ENCODE peak calls at places on chromosome 9, in seven cellular contexts. T is cardiac muscle cell, R is mesendoderm, B is left ventricle myocardium inferior, I is ascending aorta, L is PC-3, E is tibial artery. J is an unnamed sample. For H3K27me3, the result is how much of the 10 kb centered on the place peaks cover.

GRCh38 chr9:35350212-35350611 is 139.7 kb upstream of the RUSC2 start:
- DNase-seq in L (no peak), I (no peak), R (no peak), B (no peak), E (no peak), T (no peak), J (no peak)

GRCh38 chr9:128493424-128493823 is 11.1 kb upstream of the GLE1 start:
- DNase-seq in E (no peak), B (no peak), L (no peak), T (no peak), R (no peak), I (no peak), J (no peak)

GRCh38 chr9:113664176-113664875 is 200.8 kb downstream of the RGS3 start:
- DNase-seq in L (no peak), R (no peak), T (no peak), I (no peak), E (no peak), B (no peak), J (no peak)

GRCh38 chr9:121328876-121329681 is 41.0 kb downstream of the STOM start:
- DNase-seq in E (no peak), R (no peak), B (no peak), I (no peak), T (no peak), L (no peak), J (no peak)

GRCh38 chr9:124818431-124819281 is 34.6 kb upstream of the WDR38 start:
- DNase-seq in I (no peak), R (peak), E (no peak), L (peak), B (no peak), T (no peak), J (no peak)

GRCh38 chr9:137017071-137017470 is 11.0 kb downstream of the ABCA2 start:
- DNase-seq in L (no peak), R (no peak), E (no peak), T (no peak), B (no peak), I (no peak), J (no peak)

GRCh38 chr9:70121818-70122436 is 78.3 kb downstream of the MAMDC2 start:
- DNase-seq in R (no peak), I (no peak), B (no peak), E (no peak), L (peak), T (no peak), J (no peak)

GRCh38 chr9:77892955-77893514 is 138.6 kb downstream of the GNAQ start:
- DNase-seq in I (no peak), R (no peak), T (no peak), B (no peak), E (no peak), L (no peak), J (no peak)

GRCh38 chr9:86547596-86547995 is 193.4 kb upstream of the TUT7 start:
- DNase-seq in T (no peak), L (no peak), R (no peak), E (no peak), I (no peak), B (no peak), J (no peak)

GRCh38 chr9:99663297-99663696 is 158.4 kb upstream of the NR4A3 start:
- DNase-seq in L (no peak), E (no peak), R (no peak), I (no peak), B (no peak), T (no peak), J (no peak)

GRCh38 chr9:81613002-81613750 is 76.2 kb downstream of the TLE1 start:
- DNase-seq in R (no peak), I (no peak), E (peak), B (peak), T (no peak), L (no peak), J (no peak)

GRCh38 chr9:36991516-36992134 is 42.4 kb downstream of the PAX5 start:
- DNase-seq in T (no peak), E (peak), L (peak), I (no peak), B (no peak), R (peak), J (peak)

GRCh38 chr9:27599102-27599501 is 25.8 kb upstream of the C9orf72 start:
- DNase-seq in T (no peak), R (no peak), B (no peak), E (no peak), I (no peak), L (no peak), J (no peak)

GRCh38 chr9:127133739-127134167 is 11.3 kb upstream of the ANGPTL2 start:
- DNase-seq in B (peak), E (peak), I (no peak), R (peak), T (peak), L (no peak), J (no peak)

GRCh38 chr9:5578018-5578697 is 50.7 kb upstream of the RIC1 start:
- DNase-seq in E (no peak), I (no peak), T (no peak), R (no peak), L (no peak), B (no peak), J (no peak)

GRCh38 chr9:12554636-12555035 is 138.5 kb upstream of the TYRP1 start:
- DNase-seq in I (no peak), B (no peak), T (no peak), E (no peak), R (peak), L (peak), J (no peak)

GRCh38 chr9:22813520-22813919 is 366.9 kb downstream of the DMRTA1 start:
- DNase-seq in T (peak), E (no peak), R (peak), L (no peak), B (no peak), I (no peak), J (no peak)

GRCh38 chr9:14942037-14942436 is 31.8 kb upstream of the FREM1 start:
- DNase-seq in T (no peak), E (no peak), R (no peak), I (no peak), B (no peak), L (no peak), J (no peak)

GRCh38 chr9:71514344-71514975 is 253.9 kb downstream of the CEMIP2 start:
- DNase-seq in R (no peak), I (no peak), B (no peak), E (no peak), T (no peak), L (no peak), J (no peak)

GRCh38 chr9:38431101-38431500 is 6.8 kb upstream of the IGFBPL1 start:
- DNase-seq in R (no peak), E (no peak), I (no peak), T (no peak), L (no peak), B (no peak), J (no peak)

GRCh38 chr9:136546697-136547481 is 1.0 kb upstream of the NOTCH1 start:
- DNase-seq in E (peak), T (peak), L (peak), R (peak), I (peak), B (peak), J (peak)

GRCh38 chr9:61666849-61667371 is 477.1 kb downstream of the SPATA31A7 start:
- DNase-seq in E (no peak), T (no peak), I (no peak), B (no peak), R (no peak), L (no peak), J (no peak)

GRCh38 chr9:134637696-134638502 is 3.7 kb upstream of the COL5A1 start:
- DNase-seq in B (no peak), E (no peak), L (no peak), I (no peak), R (no peak), T (no peak), J (no peak)

GRCh38 chr9:100690438-100690837 is 112.6 kb downstream of the CAVIN4 start:
- DNase-seq in T (no peak), R (no peak), I (no peak), L (no peak), B (no peak), E (no peak), J (no peak)

GRCh38 chr9:106420511-106420944 is 442.4 kb upstream of the ZNF462 start:
- DNase-seq in T (peak), E (no peak), B (no peak), L (peak), I (no peak), R (no peak), J (no peak)

GRCh38 chr9:70490478-70490877 is 76.0 kb upstream of the KLF9 start:
- DNase-seq in I (no peak), E (no peak), L (no peak), T (no peak), R (no peak), B (no peak), J (no peak)

GRCh38 chr9:2285411-2285810 is 270.3 kb downstream of the SMARCA2 start:
- DNase-seq in B (no peak), L (no peak), E (no peak), I (no peak), T (no peak), R (no peak), J (no peak)

GRCh38 chr9:129125478-129125877 is 14.3 kb downstream of the PTPA start:
- DNase-seq in I (no peak), B (no peak), R (no peak), T (no peak), L (peak), E (no peak), J (no peak)

GRCh38 chr9:97984188-97985057 is 1.3 kb downstream of the ANP32B start:
- DNase-seq in T (peak), B (peak), E (peak), I (peak), L (peak), R (peak), J (peak)

GRCh38 chr9:36008774-36009300 is 27.9 kb upstream of the RECK start:
- DNase-seq in B (peak), L (peak), E (peak), T (peak), I (no peak), R (peak), J (peak)

GRCh38 chr9:86795861-86796497 is 151.3 kb downstream of the GAS1 start:
- DNase-seq in R (peak), B (peak), I (no peak), L (no peak), E (peak), T (no peak), J (no peak)

GRCh38 chr9:98861881-98862501 is 54.5 kb downstream of the GALNT12 start:
- DNase-seq in B (no peak), E (peak), R (no peak), T (no peak), L (peak), I (no peak), J (no peak)

GRCh38 chr9:107816187-107817021 is 326.8 kb upstream of the KLF4 start:
- DNase-seq in B (no peak), E (no peak), L (no peak), T (no peak), I (no peak), R (no peak), J (no peak)
- H3K27me3 ChIP-seq in B (under half), E (under half), L (under half), T (half or more), I (under half), R (under half), J (under half)

DNA sequence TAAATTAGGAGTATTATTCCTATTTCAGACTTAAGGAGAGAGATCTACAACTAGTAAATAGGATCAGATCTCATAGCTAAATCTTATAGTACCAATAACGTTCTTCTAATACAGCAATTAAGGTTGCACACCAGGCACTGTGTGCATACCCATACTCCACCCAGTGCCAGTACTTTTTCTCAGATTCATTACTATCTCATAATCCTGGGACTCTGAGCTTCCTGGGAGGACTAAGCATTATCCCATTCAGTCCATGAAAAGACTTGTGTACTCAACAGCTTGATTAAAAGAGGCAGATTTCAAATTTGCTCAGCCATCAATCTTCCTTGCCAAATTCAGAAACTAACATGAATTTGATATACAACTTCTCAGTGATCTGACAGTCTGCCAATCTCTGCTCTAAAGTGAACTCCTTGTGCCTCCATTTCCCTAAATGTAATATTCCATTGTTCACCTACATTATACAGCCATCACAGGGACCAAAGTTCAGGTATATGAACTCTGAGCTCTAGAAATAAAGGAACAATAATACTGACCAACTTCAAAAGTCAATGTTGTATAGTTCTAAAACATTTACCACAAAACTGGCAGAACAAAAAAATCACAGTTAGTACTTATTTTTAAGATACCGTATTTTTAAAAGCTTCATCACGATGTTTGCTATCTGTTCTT is 7.2 kb downstream of the STRBP start:
- DNase-seq in B (no peak), E (no peak), L (no peak), T (no peak), I (no peak), R (no peak), J (no peak)
- H3K27me3 ChIP-seq in B (under half), E (under half), L (under half), T (under half), I (under half), R (under half), J (under half)

GRCh38 chr9:130447193-130447816 is 2.5 kb downstream of the ASS1 start:
- DNase-seq in T (no peak), R (no peak), I (no peak), L (no peak), B (no peak), E (no peak), J (no peak)

GRCh38 chr9:130445268-130445983 is 665 bp downstream of the ASS1 start:
- DNase-seq in E (peak), T (no peak), B (peak), L (peak), R (peak), I (peak), J (no peak)

GRCh38 chr9:130448035-130448624 is 3.4 kb downstream of the ASS1 start:
- DNase-seq in I (no peak), L (no peak), E (no peak), R (peak), T (no peak), B (no peak), J (no peak)

GRCh38 chr9:130444565-130445221 is at the start of gene ASS1:
- DNase-seq in B (peak), T (peak), R (peak), I (no peak), E (peak), L (peak), J (peak)

DNA sequence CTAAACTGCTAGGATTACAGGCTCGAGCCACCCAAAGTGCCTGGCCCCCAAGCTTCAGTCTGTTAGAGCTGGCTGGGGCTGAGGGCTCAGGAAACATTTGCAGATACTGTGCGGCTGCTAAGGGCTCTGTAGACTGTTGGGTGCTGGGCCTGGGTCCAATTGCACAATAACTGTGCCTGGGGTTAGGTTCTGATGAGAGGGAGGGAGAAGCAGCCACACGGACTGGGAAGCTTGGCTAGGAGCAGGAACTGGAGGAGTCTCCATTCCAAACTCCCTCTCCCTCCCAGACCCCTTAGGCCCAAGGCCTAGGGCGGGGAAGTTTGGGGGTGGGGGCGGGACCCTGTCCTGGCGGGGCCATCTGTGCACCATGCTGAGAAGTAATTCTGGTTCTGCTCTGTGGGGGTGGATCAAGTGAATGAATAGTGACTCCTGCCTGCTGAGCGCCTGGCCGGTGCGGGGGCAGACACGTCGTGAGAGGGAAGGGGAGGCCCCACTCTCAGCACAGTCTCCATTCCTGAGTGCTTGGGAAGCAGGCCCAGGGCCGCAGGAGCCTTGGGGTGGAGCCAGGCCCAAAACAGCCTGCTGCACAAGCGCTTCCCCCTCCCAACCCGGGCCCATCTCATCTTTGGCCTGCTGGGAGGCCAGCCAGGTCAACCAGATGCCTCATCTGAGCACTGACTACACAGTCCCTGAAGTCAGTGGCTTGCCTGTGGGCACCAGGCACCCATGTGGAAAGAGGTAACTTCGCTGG is 1.5 kb downstream of the ASS1 start:
- DNase-seq in B (peak), L (peak), I (peak), E (peak), T (peak), R (peak), J (no peak)
- H3K27me3 ChIP-seq in B (under half), L (under half), I (under half), E (under half), T (under half), R (under half), J (under half)

DNA sequence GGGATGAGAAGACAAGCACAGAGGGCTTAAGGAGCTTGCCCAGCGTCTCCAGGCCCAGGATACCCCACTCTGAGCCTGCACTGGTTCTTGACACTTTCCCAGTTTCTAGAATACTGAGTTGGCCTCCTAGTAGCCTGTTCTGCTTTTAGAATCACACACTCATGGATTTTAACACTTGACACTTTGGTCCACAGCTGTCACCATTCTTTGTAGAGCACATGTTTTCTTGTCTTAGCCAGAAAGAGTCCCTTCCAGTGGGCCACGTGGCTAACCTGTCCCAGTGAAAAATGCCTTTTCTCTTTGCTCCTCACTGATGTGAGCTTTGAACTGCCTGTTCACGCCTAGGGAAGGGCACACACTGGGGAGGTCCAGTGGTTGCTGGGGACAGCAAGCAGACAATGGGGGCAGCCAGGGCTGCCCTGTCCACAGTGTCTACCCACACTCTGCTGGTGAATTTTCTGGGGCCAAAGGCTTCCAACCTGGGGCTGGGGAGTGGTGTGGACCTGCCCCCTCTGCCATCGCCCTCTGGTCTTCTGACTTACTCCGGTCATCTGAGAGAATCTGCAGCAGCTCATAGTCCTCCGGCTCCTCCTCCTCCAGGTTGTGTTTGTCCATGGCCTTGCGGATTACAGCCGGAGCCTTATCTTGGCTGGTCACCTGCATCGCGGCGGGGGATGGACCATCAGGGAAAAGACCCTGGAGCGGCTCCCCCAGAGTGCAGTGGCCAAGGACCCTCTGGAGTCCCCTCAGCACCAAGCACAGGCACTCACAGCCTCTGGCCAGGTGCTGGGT is 21.1 kb downstream of the RALGDS start:
- DNase-seq in E (peak), L (no peak), B (no peak), R (no peak), T (no peak), I (no peak), J (no peak)
- H3K27me3 ChIP-seq in E (under half), L (under half), B (under half), R (under half), T (under half), I (under half), J (under half)

GRCh38 chr9:4296217-4296616 is 3.7 kb downstream of the GLIS3 start:
- DNase-seq in L (no peak), I (no peak), B (no peak), R (no peak), T (no peak), E (no peak), J (no peak)
- H3K27me3 ChIP-seq in L (under half), I (under half), B (under half), R (under half), T (under half), E (under half), J (under half)

GRCh38 chr9:133579601-133580415 is 29.4 kb downstream of the FAM163B start:
- DNase-seq in R (no peak), T (no peak), B (no peak), L (no peak), I (no peak), E (no peak), J (no peak)
- H3K27me3 ChIP-seq in R (under half), T (under half), B (under half), L (under half), I (under half), E (half or more), J (under half)

J was measured in naive thymus-derived CD4-positive, alpha-beta T cell.